ENCODE peak calls at places on chromosome X, in five cellular contexts. Y is upper lobe of left lung, D is adrenal gland, X is Calu3, I is GM12865. H is an unnamed sample.

GRCh38 chrX:120604359-120604782 is 470 bp downstream of the MCTS1 start:
- DNase-seq in Y (no peak), D (peak; percentile 59), X (peak; percentile 15), I (peak; percentile 65), H (no peak)

GRCh38 chrX:155071694-155072215 is 447 bp downstream of the BRCC3 start:
- DNase-seq in Y (no peak), D (no peak), X (no peak), I (peak; percentile 22), H (no peak)

GRCh38 chrX:137969191-137969590 is 403.3 kb downstream of the ZIC3 start:
- DNase-seq in Y (no peak), D (no peak), X (no peak), I (no peak), H (no peak)

GRCh38 chrX:38862100-38862499 is 60.8 kb downstream of the MID1IP1 start:
- DNase-seq in Y (no peak), D (no peak), X (no peak), I (no peak), H (no peak)

GRCh38 chrX:71532078-71532752 is 689 bp upstream of the OGT start:
- DNase-seq in Y (no peak), D (peak; percentile 38), X (peak; percentile 16), I (peak; percentile 62), H (no peak)

GRCh38 chrX:137568741-137569469 is 3.0 kb downstream of the ZIC3 start:
- DNase-seq in Y (no peak), D (no peak), X (no peak), I (no peak), H (no peak)

GRCh38 chrX:80432863-80433262 is 12.6 kb downstream of the TENT5D start:
- DNase-seq in Y (no peak), D (no peak), X (peak; percentile 41), I (no peak), H (no peak)

GRCh38 chrX:25536307-25536970 is 520.7 kb upstream of the ARX start:
- DNase-seq in Y (no peak), D (no peak), X (no peak), I (no peak), H (no peak)

GRCh38 chrX:7828594-7828993 is 14.4 kb upstream of the VCX start:
- DNase-seq in Y (no peak), D (no peak), X (no peak), I (peak; percentile 7), H (no peak)

GRCh38 chrX:41449615-41450014 is 2.5 kb downstream of the NYX start:
- DNase-seq in Y (no peak), D (no peak), X (no peak), I (peak; percentile 64), H (no peak)

GRCh38 chrX:104318330-104319009 is 63.7 kb upstream of the ESX1 start:
- DNase-seq in Y (no peak), D (no peak), X (peak; percentile 63), I (no peak), H (no peak)

GRCh38 chrX:136353519-136354095 is 52.8 kb downstream of the ADGRG4 start:
- DNase-seq in Y (no peak), D (no peak), X (peak; percentile 28), I (no peak), H (no peak)

GRCh38 chrX:25646156-25646555 is 492.0 kb upstream of the MAGEB18 start:
- DNase-seq in Y (peak; percentile 58), D (no peak), X (no peak), I (no peak), H (no peak)

GRCh38 chrX:39764441-39764914 is 333.3 kb downstream of the BCOR start:
- DNase-seq in Y (no peak), D (no peak), X (no peak), I (no peak), H (no peak)

GRCh38 chrX:26783512-26784225 is 567.7 kb downstream of the MAGEB5 start:
- DNase-seq in Y (no peak), D (peak; percentile 36), X (peak; percentile 7), I (peak; percentile 55), H (no peak)

GRCh38 chrX:39705299-39705698 is 392.5 kb downstream of the BCOR start:
- DNase-seq in Y (no peak), D (peak; percentile 88), X (peak; percentile 59), I (peak; percentile 1), H (no peak)

GRCh38 chrX:40845331-40845911 is 110.1 kb upstream of the MED14 start:
- DNase-seq in Y (no peak), D (no peak), X (no peak), I (no peak), H (no peak)

GRCh38 chrX:149151805-149152757 is 353.0 kb downstream of the IDS start:
- DNase-seq in Y (no peak), D (no peak), X (no peak), I (peak; percentile 40), H (no peak)

GRCh38 chrX:129876734-129877395 is 29.1 kb upstream of the UTP14A start:
- DNase-seq in Y (no peak), D (no peak), X (peak; percentile 32), I (no peak), H (no peak)

GRCh38 chrX:81779701-81780100 is 577.8 kb downstream of the SH3BGRL start:
- DNase-seq in Y (no peak), D (no peak), X (no peak), I (no peak), H (no peak)

GRCh38 chrX:107629533-107629909 is 1.2 kb downstream of the PRPS1 start:
- DNase-seq in Y (no peak), D (no peak), X (peak; percentile 18), I (peak; percentile 19), H (no peak)

GRCh38 chrX:11533211-11533651 is 132.5 kb downstream of the ARHGAP6 start:
- DNase-seq in Y (no peak), D (no peak), X (no peak), I (peak; percentile 73), H (no peak)

DNA sequence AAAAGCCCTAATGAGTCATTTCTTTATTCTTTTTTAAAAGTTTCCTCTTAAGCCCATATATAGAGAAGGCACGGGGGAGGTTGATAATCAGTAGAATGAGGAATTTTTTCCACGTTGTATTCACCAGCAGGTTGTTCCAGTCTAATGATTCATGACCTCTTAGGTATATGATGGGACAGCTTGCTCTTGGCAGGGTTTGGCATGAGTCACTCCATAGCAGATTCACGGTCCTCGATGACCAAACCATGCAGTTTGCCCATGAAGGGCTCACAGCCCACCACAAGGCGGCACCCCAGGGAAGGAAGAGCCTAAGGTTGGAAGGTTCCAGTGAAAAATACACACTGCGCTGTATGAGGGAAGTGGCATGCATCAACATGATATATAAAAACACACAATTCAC is 623.8 kb upstream of the DIPK2B start:
- DNase-seq in Y (no peak), D (peak; percentile 60), X (peak; percentile 89), I (peak; percentile 9), H (no peak)
- TF ChIP-seq CTCF in Y (peak; percentile 21), D (peak; percentile 13), X (peak; percentile 48), I (peak; percentile 24), H (no peak)

DNA sequence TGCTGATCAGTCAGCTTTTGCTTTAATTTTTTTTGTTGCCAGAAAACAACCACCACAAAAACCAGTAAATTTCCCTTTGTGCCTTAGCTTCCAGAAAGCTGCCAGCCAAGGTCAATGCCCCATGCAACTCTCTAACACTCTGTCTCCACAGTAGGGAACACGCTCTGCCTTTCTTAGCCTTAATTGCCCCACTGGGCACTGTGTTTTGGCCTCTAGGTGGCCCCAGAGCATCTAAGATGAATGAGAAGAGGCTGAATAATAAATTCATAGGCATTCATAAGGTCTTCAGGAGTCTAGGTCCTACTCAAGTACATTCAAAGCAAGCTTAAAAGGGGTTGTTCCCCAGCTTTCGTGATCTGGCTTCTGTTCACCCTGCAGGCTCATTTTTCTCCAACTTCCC is 57.7 kb upstream of the PASD1 start:
- DNase-seq in Y (no peak), D (peak; percentile 68), X (peak; percentile 14), I (peak; percentile 14), H (no peak)
- TF ChIP-seq CTCF in Y (no peak), D (peak; percentile 47), X (no peak), I (peak; percentile 38), H (no peak)

GRCh38 chrX:153426204-153426603 is 14.9 kb downstream of the ZFP92 start:
- DNase-seq in Y (no peak), D (no peak), X (no peak), I (no peak), H (no peak)

GRCh38 chrX:153420851-153421599 is 9.8 kb downstream of the ZFP92 start:
- DNase-seq in Y (no peak), D (no peak), X (no peak), I (no peak), H (no peak)

GRCh38 chrX:153421856-153422255 is 10.6 kb downstream of the ZFP92 start:
- DNase-seq in Y (no peak), D (peak; percentile 11), X (no peak), I (no peak), H (no peak)

GRCh38 chrX:153423652-153424051 is 12.4 kb downstream of the ZFP92 start:
- DNase-seq in Y (no peak), D (peak; percentile 54), X (no peak), I (no peak), H (no peak)
- TF ChIP-seq CTCF in Y (no peak), D (no peak), X (no peak), I (no peak), H (no peak)

GRCh38 chrX:65513610-65514009 is 21.0 kb downstream of the LAS1L start:
- DNase-seq in Y (no peak), D (no peak), X (no peak), I (no peak), H (no peak)
- TF ChIP-seq CTCF in Y (no peak), D (no peak), X (no peak), I (no peak), H (no peak)

DNA sequence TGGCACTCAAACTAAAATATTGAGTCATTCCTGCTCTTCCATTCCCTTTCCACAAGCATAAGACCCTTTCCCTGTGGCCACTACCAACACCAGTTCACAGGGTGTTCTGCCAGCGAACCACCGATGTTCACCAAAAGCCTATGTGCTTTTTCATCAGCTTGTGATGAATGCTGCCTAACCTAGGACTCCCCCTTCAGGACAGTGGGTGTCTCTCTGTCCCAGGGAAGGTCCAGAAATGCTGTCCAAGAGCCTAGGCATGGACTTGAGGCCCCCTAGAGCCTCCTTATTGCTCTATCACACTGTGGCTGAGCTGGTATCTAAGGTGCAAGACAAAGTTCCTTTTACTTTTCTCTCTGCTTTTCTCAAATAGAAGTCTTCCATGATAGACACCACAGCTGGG is 1015.6 kb downstream of the PCDH19 start:
- DNase-seq in Y (no peak), D (no peak), X (no peak), I (no peak), H (no peak)
- TF ChIP-seq CTCF in Y (no peak), D (no peak), X (no peak), I (no peak), H (no peak)

DNA sequence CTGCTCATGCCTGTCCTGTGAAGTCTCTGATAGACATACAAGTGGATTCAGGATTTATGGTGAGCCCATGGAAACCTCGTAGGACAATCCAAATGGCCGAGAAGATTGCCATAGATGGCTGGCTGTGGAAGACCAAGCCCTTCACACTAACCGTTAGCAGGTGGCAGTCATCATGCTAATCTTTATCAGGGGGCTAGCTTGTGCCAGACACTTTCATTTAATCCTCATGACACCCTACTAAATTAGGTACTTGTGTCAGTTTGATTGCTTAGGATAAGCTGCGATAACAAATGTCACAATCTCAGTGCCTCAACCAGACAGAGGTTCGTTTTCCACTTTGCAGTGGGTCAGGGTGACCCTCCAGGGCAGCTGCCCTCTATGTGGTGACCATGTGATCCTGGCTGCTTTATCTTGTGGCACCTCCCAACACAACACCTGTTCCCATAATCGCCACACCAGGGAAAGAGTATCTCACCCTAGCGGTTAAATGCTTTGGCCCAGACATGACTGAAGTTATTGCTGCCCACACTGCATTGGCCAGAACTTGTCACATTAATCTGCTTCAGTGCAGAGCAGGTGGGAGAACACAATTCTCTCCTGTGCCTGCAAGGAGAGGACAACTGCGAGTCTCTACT is 60.8 kb downstream of the REPS2 start:
- DNase-seq in Y (no peak), D (no peak), X (peak; percentile 41), I (peak; percentile 37), H (no peak)
- TF ChIP-seq CTCF in Y (no peak), D (no peak), X (peak; percentile 36), I (peak; percentile 38), H (no peak)